ENCODE peak calls at places on chromosome 1, in eight cellular contexts. One of them, this sample, is unnamed.

GRCh38 chr1:78511334-78511733 is 20.6 kb downstream of the PTGFR start:
- DNase-seq in adrenal gland: no peak
- DNase-seq in spleen: no peak
- DNase-seq in gastrocnemius medialis: no peak
- DNase-seq in transverse colon: no peak
- DNase-seq in ovary: no peak
- DNase-seq in HCT116: no peak
- DNase-seq in IMR-90: no peak
- DNase-seq in this sample: no peak

GRCh38 chr1:93597697-93598096 is 83.9 kb downstream of the BCAR3 start:
- DNase-seq in transverse colon: no peak
- DNase-seq in adrenal gland: no peak
- DNase-seq in ovary: no peak
- DNase-seq in IMR-90: no peak
- DNase-seq in gastrocnemius medialis: peak; percentile 63
- DNase-seq in spleen: peak; percentile 47
- DNase-seq in HCT116: no peak
- DNase-seq in this sample: peak; percentile 85

GRCh38 chr1:67735806-67736627 is 51.0 kb downstream of the GADD45A start:
- DNase-seq in IMR-90: peak; percentile 96
- DNase-seq in gastrocnemius medialis: no peak
- DNase-seq in spleen: peak; percentile 88
- DNase-seq in transverse colon: peak; percentile 78
- DNase-seq in HCT116: peak; percentile 45
- DNase-seq in adrenal gland: peak; percentile 47
- DNase-seq in ovary: peak; percentile 90
- DNase-seq in this sample: peak; percentile 95

GRCh38 chr1:192973202-192973601 is 86.0 kb downstream of the UCHL5 start:
- DNase-seq in IMR-90: no peak
- DNase-seq in HCT116: no peak
- DNase-seq in gastrocnemius medialis: no peak
- DNase-seq in spleen: no peak
- DNase-seq in transverse colon: no peak
- DNase-seq in ovary: no peak
- DNase-seq in adrenal gland: no peak
- DNase-seq in this sample: no peak

GRCh38 chr1:212256404-212256803 is 28.8 kb upstream of the PPP2R5A start:
- DNase-seq in IMR-90: no peak
- DNase-seq in ovary: no peak
- DNase-seq in adrenal gland: no peak
- DNase-seq in gastrocnemius medialis: no peak
- DNase-seq in HCT116: no peak
- DNase-seq in transverse colon: no peak
- DNase-seq in spleen: peak; percentile 79
- DNase-seq in this sample: no peak

GRCh38 chr1:227937531-227938145 is 10.1 kb downstream of the WNT9A start:
- DNase-seq in spleen: peak; percentile 58
- DNase-seq in ovary: peak; percentile 15
- DNase-seq in IMR-90: no peak
- DNase-seq in gastrocnemius medialis: no peak
- DNase-seq in adrenal gland: no peak
- DNase-seq in transverse colon: peak; percentile 4
- DNase-seq in HCT116: no peak
- DNase-seq in this sample: no peak

GRCh38 chr1:71850936-71851335 is 431.4 kb downstream of the NEGR1 start:
- DNase-seq in adrenal gland: no peak
- DNase-seq in ovary: no peak
- DNase-seq in gastrocnemius medialis: peak; percentile 30
- DNase-seq in transverse colon: no peak
- DNase-seq in HCT116: no peak
- DNase-seq in spleen: no peak
- DNase-seq in IMR-90: peak; percentile 17
- DNase-seq in this sample: no peak

GRCh38 chr1:55472784-55473183 is 257.6 kb upstream of the USP24 start:
- DNase-seq in transverse colon: no peak
- DNase-seq in adrenal gland: no peak
- DNase-seq in ovary: no peak
- DNase-seq in IMR-90: peak; percentile 31
- DNase-seq in HCT116: peak; percentile 63
- DNase-seq in gastrocnemius medialis: no peak
- DNase-seq in spleen: no peak
- DNase-seq in this sample: peak; percentile 48

DNA sequence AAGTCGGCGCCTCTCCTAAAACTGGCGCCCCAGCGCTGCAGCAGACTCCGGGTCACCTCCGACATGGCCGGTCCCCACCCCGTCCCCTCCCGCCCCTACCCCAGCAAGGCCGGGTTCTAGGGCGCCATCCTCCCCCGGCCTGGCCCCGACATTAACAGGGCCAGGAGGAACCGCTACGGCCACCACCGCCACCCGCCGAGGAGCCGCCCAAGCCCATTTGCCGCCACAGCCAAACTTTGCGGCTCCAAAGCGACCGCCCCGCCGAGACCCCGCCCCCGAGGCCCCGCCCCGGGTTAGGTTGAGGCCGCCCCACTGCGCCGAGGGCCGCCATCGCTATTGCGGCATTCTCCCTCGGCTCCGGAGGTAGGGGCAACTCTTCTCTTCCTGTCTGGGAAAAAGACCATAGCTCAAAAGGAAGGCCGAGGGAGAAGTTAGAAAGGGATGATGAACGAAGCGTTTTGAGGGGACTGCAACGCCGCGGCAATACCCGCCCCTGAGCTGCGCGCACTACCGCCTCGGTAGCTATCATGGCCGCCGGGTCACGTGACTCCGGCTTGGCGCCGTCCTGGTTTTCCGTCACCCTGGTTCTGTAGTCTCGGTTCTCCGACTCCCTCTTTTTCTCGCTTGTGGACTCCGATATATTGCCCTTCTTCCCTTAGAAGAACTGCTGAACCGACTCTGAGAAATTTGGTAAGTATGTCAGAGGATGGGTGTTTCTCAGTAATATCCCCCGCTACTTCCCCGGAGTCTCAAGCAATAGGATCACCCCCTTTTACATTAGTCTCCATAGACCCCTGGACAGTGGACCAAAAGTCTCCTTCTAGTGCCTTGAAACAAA is at the start of the genes AIDA and BROX:
- DNase-seq in HCT116: peak; percentile 69
- DNase-seq in adrenal gland: peak; percentile 96
- DNase-seq in transverse colon: peak; percentile 96
- DNase-seq in ovary: peak; percentile 97
- DNase-seq in gastrocnemius medialis: peak; percentile 90
- DNase-seq in IMR-90: peak; percentile 76
- DNase-seq in spleen: peak; percentile 99
- DNase-seq in this sample: peak; percentile 99
- TF ChIP-seq POLR2A in HCT116: peak; percentile 52
- TF ChIP-seq POLR2A in adrenal gland: peak; percentile 72
- TF ChIP-seq POLR2A in transverse colon: peak; percentile 53
- TF ChIP-seq POLR2A in ovary: no peak
- TF ChIP-seq POLR2A in gastrocnemius medialis: peak; percentile 47
- TF ChIP-seq POLR2A in IMR-90: peak; percentile 52
- TF ChIP-seq POLR2A in spleen: no peak
- TF ChIP-seq POLR2A in this sample: no peak

DNA sequence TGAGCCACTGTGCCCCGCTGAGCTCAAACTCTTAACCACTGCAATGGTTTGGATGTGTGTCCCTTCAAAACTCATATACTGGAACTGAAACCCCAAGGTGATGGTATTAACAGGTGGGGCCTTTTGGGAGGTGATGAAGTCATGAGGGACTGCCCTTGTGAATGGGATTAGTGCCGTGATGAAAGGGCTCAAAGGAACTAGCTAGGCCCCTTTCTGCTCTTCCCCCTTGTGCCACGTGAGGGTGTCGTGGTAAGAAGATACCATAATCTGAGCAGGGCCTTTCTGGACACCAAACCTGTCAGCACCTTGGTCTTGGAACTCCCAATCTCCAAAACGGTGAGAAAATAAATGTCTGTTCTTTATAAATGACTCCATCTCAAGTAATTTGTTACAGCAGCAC is 45.5 kb upstream of the SPOCD1 start:
- DNase-seq in transverse colon: no peak
- DNase-seq in ovary: no peak
- DNase-seq in IMR-90: no peak
- DNase-seq in adrenal gland: no peak
- DNase-seq in gastrocnemius medialis: no peak
- DNase-seq in HCT116: no peak
- DNase-seq in spleen: no peak
- DNase-seq in this sample: peak; percentile 49
- TF ChIP-seq CTCF in transverse colon: no peak
- TF ChIP-seq CTCF in ovary: no peak
- TF ChIP-seq CTCF in IMR-90: no peak
- TF ChIP-seq CTCF in adrenal gland: no peak
- TF ChIP-seq CTCF in gastrocnemius medialis: no peak
- TF ChIP-seq CTCF in HCT116: no peak
- TF ChIP-seq CTCF in spleen: no peak
- TF ChIP-seq CTCF in this sample: no peak

GRCh38 chr1:39269791-39270342 is 65.4 kb downstream of the MACF1 start:
- DNase-seq in HCT116: no peak
- DNase-seq in ovary: no peak
- DNase-seq in adrenal gland: peak; percentile 48
- DNase-seq in IMR-90: peak; percentile 82
- DNase-seq in spleen: no peak
- DNase-seq in gastrocnemius medialis: peak; percentile 20
- DNase-seq in transverse colon: peak; percentile 14
- DNase-seq in this sample: no peak
- TF ChIP-seq POLR2A in HCT116: no peak
- TF ChIP-seq POLR2A in ovary: no peak
- TF ChIP-seq POLR2A in adrenal gland: no peak
- TF ChIP-seq POLR2A in IMR-90: no peak
- TF ChIP-seq POLR2A in spleen: no peak
- TF ChIP-seq POLR2A in gastrocnemius medialis: no peak
- TF ChIP-seq POLR2A in transverse colon: no peak
- TF ChIP-seq POLR2A in this sample: no peak

DNA sequence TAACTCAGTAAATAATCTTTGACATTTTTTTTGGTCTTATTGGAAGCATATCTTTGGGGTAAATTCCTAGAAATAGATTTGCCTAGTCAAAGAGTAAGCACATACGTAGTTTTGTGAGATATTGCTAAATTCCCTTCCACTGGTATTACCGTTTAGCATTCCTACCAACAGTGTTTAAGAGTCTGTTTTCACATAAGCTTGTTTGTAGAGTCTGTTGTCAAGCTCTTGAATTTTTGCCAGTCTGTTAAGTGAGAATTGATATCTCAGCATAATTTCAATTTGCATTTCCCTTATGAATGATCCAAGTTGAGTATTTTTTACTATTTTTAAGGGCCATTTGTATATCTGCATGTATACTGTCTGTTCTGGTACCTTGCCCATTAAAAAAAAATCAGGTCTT is 37.0 kb upstream of the MPC2 start:
- DNase-seq in transverse colon: no peak
- DNase-seq in spleen: no peak
- DNase-seq in HCT116: no peak
- DNase-seq in ovary: no peak
- DNase-seq in IMR-90: no peak
- DNase-seq in adrenal gland: no peak
- DNase-seq in gastrocnemius medialis: no peak
- DNase-seq in this sample: no peak
- TF ChIP-seq CTCF in transverse colon: no peak
- TF ChIP-seq CTCF in spleen: no peak
- TF ChIP-seq CTCF in HCT116: no peak
- TF ChIP-seq CTCF in ovary: no peak
- TF ChIP-seq CTCF in IMR-90: no peak
- TF ChIP-seq CTCF in adrenal gland: no peak
- TF ChIP-seq CTCF in gastrocnemius medialis: no peak
- TF ChIP-seq CTCF in this sample: no peak

DNA sequence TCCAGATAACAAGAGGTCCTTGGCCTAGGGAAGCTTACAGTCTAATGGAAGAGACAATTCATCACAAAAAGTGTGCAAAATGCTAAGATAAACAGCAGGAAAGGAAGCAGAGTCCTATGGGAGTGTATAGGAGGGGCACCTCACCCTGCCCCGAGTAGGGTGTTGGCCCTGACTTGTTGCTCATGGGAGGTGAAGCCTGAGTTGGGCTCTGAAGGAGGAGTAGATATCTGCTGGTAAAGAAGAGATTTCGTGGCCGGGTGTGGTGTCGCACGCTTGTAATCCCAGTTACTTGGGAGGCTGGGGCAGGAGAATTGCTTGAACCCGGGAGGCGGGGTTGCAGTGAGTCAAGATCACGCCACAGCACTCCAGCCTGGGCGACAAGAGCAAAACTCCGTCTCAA is 18.6 kb upstream of the GPR37L1 start:
- DNase-seq in HCT116: no peak
- DNase-seq in gastrocnemius medialis: no peak
- DNase-seq in spleen: no peak
- DNase-seq in adrenal gland: no peak
- DNase-seq in IMR-90: no peak
- DNase-seq in transverse colon: peak; percentile 56
- DNase-seq in ovary: no peak
- DNase-seq in this sample: no peak
- TF ChIP-seq POLR2A in HCT116: no peak
- TF ChIP-seq POLR2A in gastrocnemius medialis: no peak
- TF ChIP-seq POLR2A in spleen: no peak
- TF ChIP-seq POLR2A in adrenal gland: no peak
- TF ChIP-seq POLR2A in IMR-90: no peak
- TF ChIP-seq POLR2A in transverse colon: no peak
- TF ChIP-seq POLR2A in ovary: no peak
- TF ChIP-seq POLR2A in this sample: no peak

GRCh38 chr1:29237906-29238600 is 1.7 kb downstream of the PTPRU start:
- DNase-seq in IMR-90: no peak
- DNase-seq in transverse colon: peak; percentile 30
- DNase-seq in adrenal gland: no peak
- DNase-seq in gastrocnemius medialis: peak; percentile 66
- DNase-seq in ovary: peak; percentile 75
- DNase-seq in HCT116: no peak
- DNase-seq in spleen: no peak
- DNase-seq in this sample: peak; percentile 93

GRCh38 chr1:29235955-29236742 is at the start of gene PTPRU:
- DNase-seq in transverse colon: peak; percentile 84
- DNase-seq in gastrocnemius medialis: peak; percentile 50
- DNase-seq in ovary: peak; percentile 92
- DNase-seq in spleen: peak; percentile 96
- DNase-seq in IMR-90: peak; percentile 58
- DNase-seq in adrenal gland: peak; percentile 78
- DNase-seq in HCT116: no peak
- DNase-seq in this sample: peak; percentile 96

GRCh38 chr1:29236993-29237905 is 927 bp downstream of the PTPRU start:
- DNase-seq in ovary: peak; percentile 79
- DNase-seq in IMR-90: peak; percentile 45
- DNase-seq in HCT116: no peak
- DNase-seq in spleen: peak; percentile 84
- DNase-seq in transverse colon: peak; percentile 18
- DNase-seq in gastrocnemius medialis: peak; percentile 5
- DNase-seq in adrenal gland: peak; percentile 38
- DNase-seq in this sample: peak; percentile 89

GRCh38 chr1:29238601-29238964 is 2.3 kb downstream of the PTPRU start:
- DNase-seq in adrenal gland: no peak
- DNase-seq in gastrocnemius medialis: no peak
- DNase-seq in transverse colon: no peak
- DNase-seq in spleen: no peak
- DNase-seq in ovary: no peak
- DNase-seq in HCT116: no peak
- DNase-seq in IMR-90: no peak
- DNase-seq in this sample: no peak

GRCh38 chr1:29236743-29236992 is 346 bp downstream of the PTPRU start:
- DNase-seq in ovary: no peak
- DNase-seq in spleen: no peak
- DNase-seq in IMR-90: no peak
- DNase-seq in adrenal gland: no peak
- DNase-seq in gastrocnemius medialis: no peak
- DNase-seq in HCT116: no peak
- DNase-seq in transverse colon: no peak
- DNase-seq in this sample: no peak
- TF ChIP-seq CTCF in ovary: no peak
- TF ChIP-seq CTCF in spleen: no peak
- TF ChIP-seq CTCF in IMR-90: no peak
- TF ChIP-seq CTCF in adrenal gland: no peak
- TF ChIP-seq CTCF in gastrocnemius medialis: no peak
- TF ChIP-seq CTCF in HCT116: no peak
- TF ChIP-seq CTCF in transverse colon: no peak
- TF ChIP-seq CTCF in this sample: no peak

This sample was measured in lower leg skin.